ENCODE peak calls at places on chromosomes 16 and 17, in ten cellular contexts. L is epithelial cell of esophagus; S is MM.1S; C is Caki2; P is KBM-7; T is stimulated activated CD4-positive, alpha-beta T cell treated with anti-CD3 and anti-CD28 coated beads, TNF-alpha, amount 100 ng/mL, for 24 hours; U is heart right ventricle; Q is activated T-cell treated with anti-CD3 and anti-CD28 coated beads for 1 hour; X is neuronal stem cell; N is EL. H is an unnamed sample.

GRCh38 chr16:14280541-14280940 is 209.4 kb downstream of the MRTFB start:
- DNase-seq in L (no peak), S (no peak), C (no peak), P (no peak), T (no peak), U (no peak), Q (no peak), X (no peak), N (peak), H (no peak)

GRCh38 chr16:86319871-86320270 is 190.5 kb upstream of the FOXF1 start:
- DNase-seq in L (no peak), S (no peak), C (no peak), P (no peak), T (no peak), U (no peak), Q (no peak), X (no peak), N (no peak), H (no peak)

GRCh38 chr17:10550014-10550413 is 556 bp upstream of the MYH2 start:
- DNase-seq in L (no peak), S (no peak), C (no peak), P (no peak), T (no peak), U (no peak), Q (no peak), X (no peak), N (no peak), H (no peak)

GRCh38 chr16:16102738-16103137 is 120.6 kb downstream of the ABCC6 start:
- DNase-seq in L (no peak), S (no peak), C (no peak), P (no peak), T (no peak), U (no peak), Q (no peak), X (no peak), N (no peak), H (no peak)

GRCh38 chr16:28503470-28504259 is 3.0 kb downstream of the IL27 start:
- DNase-seq in L (no peak), S (no peak), C (no peak), P (no peak), T (no peak), U (no peak), Q (no peak), X (no peak), N (no peak), H (no peak)

GRCh38 chr16:16009396-16009795 is 60.0 kb downstream of the ABCC1 start:
- DNase-seq in L (no peak), S (no peak), C (peak), P (no peak), T (no peak), U (peak), Q (no peak), X (no peak), N (no peak), H (no peak)

GRCh38 chr16:73878616-73879015 is 418.0 kb upstream of the PSMD7 start:
- DNase-seq in L (peak), S (peak), C (peak), P (peak), T (no peak), U (peak), Q (no peak), X (no peak), N (peak), H (peak)

GRCh38 chr16:23236983-23237382 is 54.4 kb downstream of the SCNN1G start:
- DNase-seq in L (no peak), S (no peak), C (no peak), P (no peak), T (no peak), U (no peak), Q (no peak), X (no peak), N (no peak), H (no peak)

GRCh38 chr16:1526608-1527555 is 6.6 kb upstream of the TMEM204 start:
- DNase-seq in L (no peak), S (peak), C (no peak), P (peak), T (no peak), U (no peak), Q (no peak), X (no peak), N (no peak), H (no peak)

GRCh38 chr17:78248051-78248914 is 16.9 kb downstream of the TMEM235 start:
- DNase-seq in L (no peak), S (no peak), C (no peak), P (no peak), T (no peak), U (peak), Q (no peak), X (no peak), N (no peak), H (no peak)

GRCh38 chr16:57888128-57888527 is 82.8 kb downstream of the CNGB1 start:
- DNase-seq in L (no peak), S (no peak), C (no peak), P (no peak), T (no peak), U (no peak), Q (no peak), X (no peak), N (no peak), H (no peak)

GRCh38 chr17:80931421-80932265 is 60.0 kb upstream of the CHMP6 start:
- DNase-seq in L (no peak), S (no peak), C (no peak), P (no peak), T (no peak), U (no peak), Q (no peak), X (peak), N (peak), H (peak)

GRCh38 chr17:1060991-1061390 is 64.1 kb downstream of the TIMM22 start:
- DNase-seq in L (peak), S (peak), C (peak), P (no peak), T (no peak), U (no peak), Q (no peak), X (no peak), N (peak), H (peak)

GRCh38 chr17:40559016-40559853 is 6.0 kb downstream of the CCR7 start:
- DNase-seq in L (no peak), S (no peak), C (no peak), P (no peak), T (no peak), U (no peak), Q (no peak), X (no peak), N (no peak), H (no peak)

GRCh38 chr16:28623172-28623711 is 13.4 kb upstream of the SULT1A1 start:
- DNase-seq in L (peak), S (peak), C (no peak), P (peak), T (peak), U (no peak), Q (peak), X (no peak), N (no peak), H (no peak)

GRCh38 chr17:61837175-61838051 is 25.9 kb downstream of the BRIP1 start:
- DNase-seq in L (peak), S (peak), C (peak), P (peak), T (peak), U (peak), Q (peak), X (peak), N (peak), H (peak)

GRCh38 chr17:5526821-5527598 is 40.6 kb downstream of the MIS12 start:
- DNase-seq in L (peak), S (peak), C (peak), P (peak), T (peak), U (peak), Q (no peak), X (peak), N (peak), H (peak)

GRCh38 chr16:49492090-49492801 is 118.6 kb downstream of the C16orf78 start:
- DNase-seq in L (no peak), S (peak), C (no peak), P (peak), T (peak), U (peak), Q (peak), X (peak), N (no peak), H (no peak)

GRCh38 chr17:77666881-77667395 is 291.6 kb upstream of the TNRC6C start:
- DNase-seq in L (no peak), S (peak), C (no peak), P (peak), T (peak), U (no peak), Q (peak), X (no peak), N (no peak), H (no peak)

GRCh38 chr16:50696575-50697420 is 3.4 kb downstream of the NOD2 start:
- DNase-seq in L (peak), S (peak), C (peak), P (peak), T (no peak), U (peak), Q (no peak), X (no peak), N (peak), H (peak)

H was measured in brain microvascular endothelial cell.